ENCODE peak calls at places on chromosomes 6 and 20, in six cellular contexts. X is fibroblast of pulmonary artery, V is esophagus squamous epithelium, P is erythroblast, R is MCF 10A, L is ovary. S is an unnamed sample.
A peak's percentile ranks its signal among the peaks of the same experiment; 100 is the strongest.

GRCh38 chr20:35334511-35335101 is 42.4 kb upstream of the FAM83C start:
- DNase-seq in R (no peak), V (no peak), P (no peak), L (no peak), X (no peak), S (no peak)

GRCh38 chr6:25660512-25660911 is 8.5 kb downstream of the SCGN start:
- DNase-seq in V (no peak), R (peak; percentile 97), X (peak; percentile 41), P (peak; percentile 42), L (no peak), S (no peak)

GRCh38 chr6:133326584-133326983 is 85.4 kb downstream of the EYA4 start:
- DNase-seq in P (no peak), V (no peak), L (no peak), R (peak; percentile 3), X (no peak), S (no peak)

GRCh38 chr6:135658916-135659315 is 161.4 kb upstream of the AHI1 start:
- DNase-seq in X (no peak), V (no peak), R (no peak), L (no peak), P (no peak), S (no peak)

GRCh38 chr6:134372603-134373281 is 54.8 kb upstream of the SGK1 start:
- DNase-seq in R (peak; percentile 77), L (no peak), V (no peak), P (no peak), X (peak; percentile 89), S (peak; percentile 65)

GRCh38 chr20:49646126-49646525 is 67.6 kb downstream of the B4GALT5 start:
- DNase-seq in P (no peak), X (peak; percentile 49), V (no peak), R (no peak), L (no peak), S (no peak)

GRCh38 chr6:27295301-27296079 is 16.6 kb downstream of the POM121L2 start:
- DNase-seq in L (no peak), V (no peak), R (peak; percentile 87), X (peak; percentile 72), P (peak; percentile 15), S (no peak)

GRCh38 chr6:53854843-53855567 is 60.2 kb downstream of the LRRC1 start:
- DNase-seq in R (peak; percentile 38), L (no peak), X (no peak), V (no peak), P (no peak), S (no peak)

GRCh38 chr6:109877028-109877726 is 100.9 kb upstream of the GPR6 start:
- DNase-seq in P (no peak), V (no peak), X (no peak), R (no peak), L (peak; percentile 61), S (no peak)

GRCh38 chr6:390914-391558 is 516 bp upstream of the IRF4 start:
- DNase-seq in X (no peak), R (no peak), V (no peak), P (no peak), L (no peak), S (no peak)

GRCh38 chr20:1177680-1178079 is 7.1 kb downstream of the TMEM74B start:
- DNase-seq in X (peak; percentile 18), P (peak; percentile 45), R (peak; percentile 15), V (no peak), L (no peak), S (no peak)

GRCh38 chr20:11207749-11208502 is 534.1 kb upstream of the JAG1 start:
- DNase-seq in L (no peak), R (peak; percentile 60), V (no peak), P (no peak), X (peak; percentile 62), S (no peak)

GRCh38 chr6:168132531-168133184 is 53.6 kb upstream of the FRMD1 start:
- DNase-seq in V (no peak), L (peak; percentile 63), R (no peak), X (peak; percentile 88), P (peak; percentile 43), S (peak; percentile 73)

GRCh38 chr6:143125896-143126573 is 65.3 kb downstream of the AIG1 start:
- DNase-seq in R (no peak), P (no peak), V (no peak), X (no peak), L (no peak), S (no peak)

GRCh38 chr6:9744119-9744518 is 670.8 kb downstream of the TFAP2A start:
- DNase-seq in X (no peak), V (no peak), L (no peak), P (no peak), R (no peak), S (no peak)